ENCODE peak calls at places on chromosomes 6 and 20, in seven cellular contexts. D is effector CD4-positive, alpha-beta T cell; T is activated gamma-delta T cell treated with Interleukin-2 at 50 U/mL for 16 hours; L is GM12864; S is fibroblast of pulmonary artery; V is ACHN; K is HTR-8/SVneo. R is an unnamed sample.

GRCh38 chr20:5122861-5123260 is 3.1 kb upstream of the PCNA start:
- DNase-seq in D (no peak), T (no peak), L (no peak), S (no peak), V (no peak), K (no peak), R (no peak)

GRCh38 chr20:53434662-53435061 is 159.0 kb downstream of the ZNF217 start:
- DNase-seq in D (no peak), T (no peak), L (no peak), S (no peak), V (no peak), K (no peak), R (no peak)

GRCh38 chr6:155493694-155494143 is 38.1 kb upstream of the NOX3 start:
- DNase-seq in D (no peak), T (no peak), L (peak), S (peak), V (peak), K (peak), R (peak)

GRCh38 chr20:47196091-47197081 is 160.1 kb downstream of the ZMYND8 start:
- DNase-seq in D (peak), T (peak), L (peak), S (peak), V (peak), K (peak), R (peak)

GRCh38 chr6:118735320-118735719 is 83.9 kb upstream of the CEP85L start:
- DNase-seq in D (no peak), T (no peak), L (no peak), S (peak), V (peak), K (peak), R (no peak)

GRCh38 chr6:110509617-110510231 is 33.3 kb upstream of the SLC22A16 start:
- DNase-seq in D (no peak), T (no peak), L (no peak), S (peak), V (peak), K (no peak), R (peak)

GRCh38 chr6:126170875-126171489 is 168.9 kb upstream of the CENPW start:
- DNase-seq in D (no peak), T (no peak), L (peak), S (peak), V (peak), K (peak), R (peak)

GRCh38 chr6:135325624-135326424 is 144.7 kb downstream of the MYB start:
- DNase-seq in D (no peak), T (no peak), L (no peak), S (peak), V (no peak), K (no peak), R (no peak)

GRCh38 chr6:170137176-170137891 is 153.5 kb downstream of the DLL1 start:
- DNase-seq in D (no peak), T (no peak), L (no peak), S (no peak), V (no peak), K (no peak), R (no peak)

R was measured in RKO.